ENCODE peak calls at places on chromosomes 1 and 21, in nine cellular contexts. A is A549; G is fibroblast of lung; H is mammary epithelial cell; R is OCI-LY7; F is left lung; V is mesendoderm; U is astrocyte; B is CD8-positive, alpha-beta T cell. J is an unnamed sample. For H3K4me1, the result is how much of the 10 kb centered on the place peaks cover.

GRCh38 chr1:10960954-10961833 is 51.3 kb upstream of the TARDBP start:
- DNase-seq in A (peak), G (peak), H (peak), R (peak), F (peak), V (peak), U (peak), B (peak), J (peak)

GRCh38 chr1:34419662-34420061 is 243.0 kb downstream of the C1orf94 start:
- DNase-seq in A (no peak), G (peak), H (no peak), R (no peak), F (no peak), V (peak), U (no peak), B (no peak), J (no peak)

GRCh38 chr1:230818881-230819280 is 49.4 kb downstream of the C1orf198 start:
- DNase-seq in A (no peak), G (no peak), H (no peak), R (no peak), F (no peak), V (no peak), U (no peak), B (no peak), J (no peak)

GRCh38 chr21:43684424-43684823 is 25.1 kb downstream of the RRP1B start:
- DNase-seq in A (no peak), G (no peak), H (no peak), R (no peak), F (no peak), V (no peak), U (no peak), B (no peak), J (no peak)

GRCh38 chr21:39630191-39630591 is 17.5 kb downstream of the B3GALT5 start:
- DNase-seq in A (peak), G (peak), H (no peak), R (no peak), F (no peak), V (no peak), U (peak), B (no peak), J (no peak)

GRCh38 chr1:119747451-119747850 is 21.3 kb downstream of the HMGCS2 start:
- DNase-seq in A (no peak), G (no peak), H (peak), R (no peak), F (no peak), V (peak), U (no peak), B (no peak), J (no peak)

GRCh38 chr1:115401676-115402075 is 63.6 kb upstream of the NGF start:
- DNase-seq in A (no peak), G (no peak), H (no peak), R (no peak), F (no peak), V (no peak), U (no peak), B (no peak), J (no peak)

GRCh38 chr1:198623920-198624647 is 14.8 kb upstream of the PTPRC start:
- DNase-seq in A (no peak), G (peak), H (no peak), R (peak), F (no peak), V (no peak), U (peak), B (no peak), J (no peak)

GRCh38 chr1:22406722-22407495 is 44.7 kb upstream of the ZBTB40 start:
- DNase-seq in A (no peak), G (no peak), H (no peak), R (no peak), F (no peak), V (peak), U (no peak), B (no peak), J (no peak)

GRCh38 chr1:66435541-66435940 is 98.4 kb upstream of the SGIP1 start:
- DNase-seq in A (no peak), G (no peak), H (no peak), R (no peak), F (no peak), V (no peak), U (no peak), B (no peak), J (no peak)

GRCh38 chr1:42756956-42757891 is 9.6 kb downstream of the P3H1 start:
- DNase-seq in A (peak), G (peak), H (peak), R (peak), F (no peak), V (peak), U (peak), B (no peak), J (no peak)

GRCh38 chr1:242240061-242240460 is 241.2 kb upstream of the MAP1LC3C start:
- DNase-seq in A (peak), G (no peak), H (no peak), R (no peak), F (no peak), V (no peak), U (no peak), B (no peak), J (no peak)

GRCh38 chr1:54037476-54037875 is 15.5 kb downstream of the TMEM59 start:
- DNase-seq in A (no peak), G (peak), H (no peak), R (no peak), F (no peak), V (no peak), U (peak), B (no peak), J (no peak)

GRCh38 chr1:50747394-50747793 is 212.7 kb downstream of the FAF1 start:
- DNase-seq in A (no peak), G (no peak), H (no peak), R (no peak), F (no peak), V (no peak), U (no peak), B (no peak), J (no peak)

GRCh38 chr1:72283204-72284083 is 1.1 kb upstream of the NEGR1 start:
- DNase-seq in A (peak), G (peak), H (peak), R (no peak), F (peak), V (peak), U (peak), B (peak), J (no peak)

GRCh38 chr1:3069491-3070303 is 694 bp downstream of the PRDM16 start:
- DNase-seq in A (peak), G (peak), H (peak), R (no peak), F (peak), V (peak), U (peak), B (no peak), J (no peak)

GRCh38 chr1:185886046-185886445 is 151.9 kb downstream of the HMCN1 start:
- DNase-seq in A (no peak), G (no peak), H (no peak), R (no peak), F (no peak), V (no peak), U (no peak), B (no peak), J (no peak)

GRCh38 chr1:89603651-89604413 is 29.1 kb upstream of the LRRC8C start:
- DNase-seq in A (no peak), G (peak), H (peak), R (no peak), F (no peak), V (no peak), U (peak), B (no peak), J (no peak)

GRCh38 chr1:33986389-33987095 is 122.7 kb downstream of the HMGB4 start:
- DNase-seq in A (no peak), G (peak), H (no peak), R (no peak), F (no peak), V (no peak), U (peak), B (no peak), J (no peak)

GRCh38 chr1:173478099-173478555 is 992 bp downstream of the PRDX6 start:
- DNase-seq in A (peak), G (peak), H (peak), R (no peak), F (no peak), V (peak), U (peak), B (no peak), J (peak)

GRCh38 chr1:245493029-245493428 is 338.2 kb downstream of the KIF26B start:
- DNase-seq in A (peak), G (no peak), H (no peak), R (peak), F (no peak), V (peak), U (no peak), B (no peak), J (no peak)

GRCh38 chr1:156922986-156923564 is 2.6 kb downstream of the LRRC71 start:
- DNase-seq in A (no peak), G (no peak), H (no peak), R (no peak), F (no peak), V (no peak), U (no peak), B (no peak), J (no peak)

GRCh38 chr1:181134543-181135461 is 46.3 kb downstream of the IER5 start:
- DNase-seq in A (peak), G (peak), H (peak), R (peak), F (peak), V (no peak), U (peak), B (no peak), J (peak)

GRCh38 chr1:19668893-19669292 is 4.2 kb downstream of the HTR6 start:
- DNase-seq in A (no peak), G (no peak), H (no peak), R (no peak), F (no peak), V (no peak), U (no peak), B (no peak), J (no peak)

GRCh38 chr21:40871099-40871498 is 24.1 kb upstream of the DSCAM start:
- DNase-seq in A (no peak), G (no peak), H (no peak), R (no peak), F (no peak), V (no peak), U (no peak), B (no peak), J (no peak)

GRCh38 chr1:13751458-13751871 is 51.5 kb downstream of the PRDM2 start:
- DNase-seq in A (no peak), G (no peak), H (no peak), R (no peak), F (no peak), V (no peak), U (no peak), B (no peak), J (no peak)
- H3K4me1 ChIP-seq in A (under half), G (under half), H (under half), R (half or more), F (under half), V (under half), U (under half), B (half or more), J (half or more)

DNA sequence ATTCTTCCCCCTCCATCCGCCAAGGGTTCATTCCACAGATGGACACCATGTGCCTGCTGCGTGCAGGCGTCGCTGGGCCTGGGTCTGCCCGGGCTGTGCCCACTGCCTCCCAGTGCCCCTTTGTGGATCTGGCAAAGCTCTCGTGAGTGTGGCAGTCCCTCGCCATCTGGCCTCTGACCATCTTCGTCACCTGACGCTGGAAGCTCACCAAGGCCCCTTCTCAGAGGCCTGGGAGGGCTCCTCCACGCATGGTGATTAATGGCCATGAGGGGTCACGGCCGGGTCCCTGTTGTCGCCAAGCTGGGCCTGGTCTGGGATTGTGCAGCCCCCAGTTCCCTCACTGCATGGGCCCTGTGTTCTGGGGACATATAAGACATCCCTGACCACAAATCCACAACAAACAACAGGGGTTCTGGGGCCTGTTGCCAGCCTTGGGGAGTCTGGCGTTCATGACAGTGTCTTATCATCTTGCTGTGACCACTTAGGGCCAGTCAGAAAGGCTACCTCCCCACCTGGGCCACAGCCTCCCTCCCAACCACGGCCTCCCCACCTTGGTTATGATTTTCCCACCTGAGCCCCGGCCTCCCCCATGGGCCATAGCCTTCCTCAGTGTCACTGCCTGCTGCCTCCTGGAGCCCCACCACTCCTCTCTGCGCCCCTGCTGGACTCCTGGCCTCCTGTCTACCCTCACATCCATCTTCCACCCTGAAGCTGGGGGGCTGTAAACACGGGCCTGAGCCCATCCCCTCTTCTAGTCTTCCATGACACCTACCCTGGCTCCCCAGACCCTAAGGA is 27.9 kb downstream of the SLC45A1 start:
- DNase-seq in A (no peak), G (no peak), H (no peak), R (no peak), F (peak), V (no peak), U (no peak), B (no peak), J (no peak)
- H3K4me1 ChIP-seq in A (under half), G (under half), H (under half), R (under half), F (under half), V (under half), U (under half), B (under half), J (under half)

DNA sequence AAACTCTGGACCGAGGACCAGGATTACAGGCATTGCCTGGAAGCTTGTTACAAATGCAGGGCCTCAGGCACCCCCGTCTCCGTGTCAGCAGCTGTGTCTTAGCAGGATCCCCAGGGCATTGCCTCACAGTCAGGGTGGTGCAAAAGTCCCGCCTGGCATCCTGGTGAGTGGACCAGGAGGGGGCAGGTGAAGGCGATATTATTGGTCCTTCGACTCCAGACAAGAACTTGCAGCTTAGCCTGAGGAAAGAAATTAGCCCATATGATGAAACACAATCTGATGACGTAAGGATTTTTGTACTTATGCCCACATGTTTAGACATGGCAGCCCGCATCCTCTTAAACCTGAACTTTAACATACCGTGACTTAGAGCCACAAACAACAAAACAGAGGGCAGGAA is 40.8 kb downstream of the RSPH1 start:
- DNase-seq in A (no peak), G (no peak), H (peak), R (peak), F (no peak), V (no peak), U (no peak), B (no peak), J (no peak)
- H3K4me1 ChIP-seq in A (under half), G (under half), H (under half), R (under half), F (under half), V (under half), U (under half), B (under half), J (under half)

GRCh38 chr1:36382669-36383068 is 3.1 kb downstream of the STK40 start:
- DNase-seq in A (no peak), G (no peak), H (no peak), R (no peak), F (no peak), V (no peak), U (no peak), B (no peak), J (no peak)
- H3K4me1 ChIP-seq in A (under half), G (under half), H (under half), R (half or more), F (under half), V (under half), U (under half), B (under half), J (half or more)

GRCh38 chr1:5492861-5493260 is 499.4 kb downstream of the NPHP4 start:
- DNase-seq in A (no peak), G (no peak), H (no peak), R (no peak), F (no peak), V (no peak), U (no peak), B (no peak), J (no peak)
- H3K4me1 ChIP-seq in A (under half), G (under half), H (under half), R (under half), F (under half), V (under half), U (under half), B (under half), J (under half)

GRCh38 chr1:170692866-170693575 is 29.1 kb downstream of the PRRX1 start:
- DNase-seq in A (no peak), G (peak), H (peak), R (no peak), F (no peak), V (no peak), U (peak), B (no peak), J (no peak)

GRCh38 chr1:170695955-170696590 is 32.1 kb downstream of the PRRX1 start:
- DNase-seq in A (no peak), G (peak), H (no peak), R (no peak), F (no peak), V (no peak), U (peak), B (no peak), J (no peak)

GRCh38 chr1:170696591-170697337 is 32.8 kb downstream of the PRRX1 start:
- DNase-seq in A (no peak), G (no peak), H (no peak), R (no peak), F (no peak), V (no peak), U (no peak), B (no peak), J (no peak)

GRCh38 chr1:170697338-170697715 is 33.4 kb downstream of the PRRX1 start:
- DNase-seq in A (no peak), G (no peak), H (no peak), R (no peak), F (no peak), V (no peak), U (no peak), B (no peak), J (no peak)

GRCh38 chr1:170694172-170694926 is 30.4 kb downstream of the PRRX1 start:
- DNase-seq in A (no peak), G (no peak), H (no peak), R (no peak), F (no peak), V (no peak), U (no peak), B (no peak), J (no peak)
- H3K4me1 ChIP-seq in A (under half), G (under half), H (under half), R (under half), F (under half), V (under half), U (under half), B (under half), J (under half)

GRCh38 chr1:147600119-147601111 is 59.1 kb downstream of the BCL9 start:
- DNase-seq in A (peak), G (peak), H (peak), R (peak), F (no peak), V (peak), U (peak), B (no peak), J (no peak)
- H3K4me1 ChIP-seq in A (under half), G (under half), H (under half), R (under half), F (under half), V (under half), U (under half), B (under half), J (under half)

GRCh38 chr1:93673159-93673657 is 8.4 kb downstream of the BCAR3 start:
- DNase-seq in A (no peak), G (no peak), H (no peak), R (no peak), F (no peak), V (no peak), U (no peak), B (no peak), J (no peak)
- H3K4me1 ChIP-seq in A (half or more), G (under half), H (half or more), R (under half), F (under half), V (under half), U (half or more), B (under half), J (under half)

GRCh38 chr1:244068563-244068962 is 17.5 kb downstream of the ZBTB18 start:
- DNase-seq in A (no peak), G (peak), H (no peak), R (no peak), F (no peak), V (no peak), U (no peak), B (no peak), J (no peak)
- H3K4me1 ChIP-seq in A (under half), G (under half), H (under half), R (under half), F (under half), V (under half), U (under half), B (under half), J (under half)

J was measured in CD4-positive, CD25-positive, alpha-beta regulatory T cell.